ENCODE peak calls at places on chromosomes 2 and 18, in five cellular contexts. R, L, G, X and W are unnamed samples.

GRCh38 chr2:151691621-151692020 is 42.7 kb downstream of the NEB start:
- DNase-seq in R (no peak), L (no peak), G (no peak), X (no peak), W (no peak)

GRCh38 chr18:10322408-10322807 is 132.0 kb upstream of the APCDD1 start:
- DNase-seq in R (peak; percentile 21), L (no peak), G (peak; percentile 52), X (no peak), W (no peak)

GRCh38 chr2:221124542-221125235 is 447.4 kb downstream of the EPHA4 start:
- DNase-seq in R (no peak), L (no peak), G (peak; percentile 36), X (no peak), W (no peak)

GRCh38 chr2:127685410-127686110 is 10.2 kb upstream of the LIMS2 start:
- DNase-seq in R (no peak), L (no peak), G (no peak), X (no peak), W (no peak)

GRCh38 chr2:110099471-110100225 is 16.0 kb downstream of the MALL start:
- DNase-seq in R (no peak), L (no peak), G (no peak), X (no peak), W (no peak)

GRCh38 chr2:161165811-161166210 is 5.6 kb downstream of the TANK start:
- DNase-seq in R (peak; percentile 11), L (no peak), G (no peak), X (no peak), W (no peak)

GRCh38 chr2:119426801-119427395 is 4.8 kb upstream of the TMEM37 start:
- DNase-seq in R (no peak), L (no peak), G (no peak), X (peak; percentile 72), W (no peak)

GRCh38 chr2:47065771-47066380 is 89.2 kb downstream of the STPG4 start:
- DNase-seq in R (peak; percentile 89), L (peak; percentile 94), G (peak; percentile 91), X (no peak), W (peak; percentile 97)

GRCh38 chr2:68734688-68735525 is at the start of gene ARHGAP25:
- DNase-seq in R (no peak), L (no peak), G (no peak), X (peak; percentile 40), W (no peak)

GRCh38 chr2:127516031-127516430 is 10.3 kb downstream of the IWS1 start:
- DNase-seq in R (peak; percentile 27), L (no peak), G (peak; percentile 98), X (peak; percentile 59), W (peak; percentile 12)

GRCh38 chr2:85774126-85774978 is 20.6 kb downstream of the ATOH8 start:
- DNase-seq in R (no peak), L (no peak), G (no peak), X (no peak), W (no peak)

GRCh38 chr2:38353402-38353801 is 23.7 kb downstream of the ATL2 start:
- DNase-seq in R (no peak), L (no peak), G (no peak), X (no peak), W (no peak)

DNA sequence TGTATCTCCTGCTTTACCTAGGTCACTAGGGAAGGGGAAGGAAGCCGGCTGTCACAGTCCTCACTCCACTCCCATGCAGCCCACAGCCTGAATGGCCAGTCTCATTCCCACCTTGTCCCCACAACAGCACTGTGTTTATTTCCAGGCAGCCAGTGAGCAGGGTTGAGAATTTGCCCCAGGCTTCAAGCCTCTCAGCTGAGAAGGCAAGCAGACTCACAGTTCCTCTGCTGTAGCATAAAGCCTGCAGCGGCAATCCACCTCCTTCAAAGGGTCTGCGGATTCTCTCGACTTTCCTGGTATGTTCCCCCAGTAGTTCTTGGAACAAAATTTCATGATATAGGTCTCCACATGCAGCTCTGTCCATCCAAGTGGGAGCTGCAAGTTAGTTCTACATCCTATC is 262.9 kb upstream of the GULP1 start:
- DNase-seq in R (no peak), L (no peak), G (no peak), X (no peak), W (no peak)
- TF ChIP-seq CTCF in R (no peak), L (no peak), G (no peak), X (no peak), W (no peak)

GRCh38 chr18:58194028-58194427 is 150.0 kb downstream of the NEDD4L start:
- DNase-seq in R (no peak), L (no peak), G (no peak), X (peak; percentile 56), W (no peak)

GRCh38 chr18:58186258-58186948 is 142.4 kb downstream of the NEDD4L start:
- DNase-seq in R (peak; percentile 91), L (peak; percentile 71), G (peak; percentile 95), X (peak; percentile 65), W (peak; percentile 90)

GRCh38 chr18:58190842-58191530 is 147.0 kb downstream of the NEDD4L start:
- DNase-seq in R (peak; percentile 26), L (no peak), G (no peak), X (no peak), W (no peak)

GRCh38 chr18:58192519-58192918 is 148.5 kb downstream of the NEDD4L start:
- DNase-seq in R (no peak), L (no peak), G (no peak), X (no peak), W (no peak)

DNA sequence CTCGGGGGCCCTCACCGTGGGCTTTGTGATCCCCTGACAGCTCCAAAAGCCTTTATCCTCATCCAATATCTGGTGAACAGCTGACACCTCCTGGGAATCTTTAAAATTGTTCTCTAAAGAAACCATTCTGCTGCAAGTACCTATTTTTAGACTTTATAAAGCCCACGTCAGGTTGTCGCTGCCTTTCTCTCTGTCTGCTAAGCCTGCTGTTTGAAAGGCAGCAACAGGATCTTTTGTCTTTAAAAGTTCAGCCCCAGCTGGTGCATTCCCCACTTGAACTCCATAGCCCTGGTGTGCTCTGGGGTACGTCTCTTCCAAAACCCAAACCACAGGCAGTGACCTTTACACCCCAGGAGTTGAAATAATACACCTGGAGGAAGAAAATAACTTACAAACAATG is 145.0 kb downstream of the NEDD4L start:
- DNase-seq in R (no peak), L (no peak), G (no peak), X (no peak), W (no peak)
- TF ChIP-seq CTCF in R (no peak), L (no peak), G (no peak), X (no peak), W (no peak)

DNA sequence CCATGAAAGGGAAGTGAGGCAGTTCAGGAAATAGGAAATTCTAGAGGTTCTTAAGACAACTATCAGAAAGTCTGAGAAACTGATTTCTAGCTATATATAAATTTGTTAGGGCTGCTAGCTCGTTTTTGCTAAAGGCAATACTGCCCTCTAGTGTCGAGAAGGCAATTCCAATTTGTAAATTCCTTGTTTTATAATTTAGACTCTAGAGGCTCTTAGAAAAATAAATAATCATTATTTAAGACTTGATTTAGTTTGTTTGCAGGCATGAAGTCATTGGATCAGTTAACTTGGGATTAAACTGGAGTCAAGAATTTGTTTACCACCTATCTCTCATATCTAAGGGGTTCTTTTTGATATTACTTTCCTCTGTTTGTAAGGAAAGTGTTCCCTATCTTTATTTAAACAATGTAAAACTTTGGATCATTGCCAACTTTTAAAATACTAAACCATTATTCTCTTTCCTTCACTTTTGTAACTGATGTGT is 66.2 kb downstream of the ACVR2A start:
- DNase-seq in R (peak; percentile 77), L (peak; percentile 43), G (peak; percentile 57), X (peak; percentile 47), W (peak; percentile 68)
- TF ChIP-seq CTCF in R (peak; percentile 84), L (peak; percentile 59), G (peak; percentile 69), X (peak; percentile 85), W (peak; percentile 94)

DNA sequence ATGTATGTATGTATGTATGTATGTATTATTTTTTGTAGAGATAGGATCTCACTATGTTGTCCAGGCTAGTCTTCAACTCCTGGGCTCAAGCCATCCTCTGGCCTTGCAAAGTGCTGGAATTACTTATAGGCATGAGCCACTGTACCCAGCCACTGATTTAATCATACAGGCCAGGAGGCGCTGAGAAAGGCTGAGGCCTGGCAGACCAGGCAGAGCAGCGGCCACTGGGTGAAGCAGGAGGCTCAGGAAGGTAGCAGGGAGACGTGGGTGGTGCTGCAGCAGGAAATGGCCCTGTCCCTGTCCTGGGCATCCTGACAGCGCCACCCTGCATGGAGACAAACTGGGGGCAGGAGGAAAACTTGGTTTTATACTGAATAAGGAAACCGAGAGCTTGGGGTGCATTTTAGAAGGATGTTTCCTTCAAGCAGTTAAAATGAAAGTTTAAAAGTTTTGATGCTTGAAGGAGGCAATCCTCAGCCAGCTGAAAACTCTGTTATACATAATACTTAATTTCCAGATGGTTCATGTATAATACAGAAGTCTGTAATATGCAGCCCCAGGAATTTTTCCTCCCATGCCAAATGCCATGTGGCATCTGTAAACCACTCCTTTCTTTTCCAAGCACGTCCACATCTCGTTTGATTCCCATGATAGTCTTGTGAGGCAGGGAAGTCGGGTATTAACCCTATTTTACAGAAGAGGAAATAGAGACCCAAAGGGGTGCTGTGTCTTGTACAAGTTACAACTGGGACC is 182.4 kb downstream of the CELF4 start:
- DNase-seq in R (no peak), L (no peak), G (no peak), X (no peak), W (peak; percentile 47)
- TF ChIP-seq CTCF in R (no peak), L (no peak), G (no peak), X (no peak), W (peak; percentile 46)

GRCh38 chr2:11611251-11611650 is 58.7 kb downstream of the NTSR2 start:
- DNase-seq in R (no peak), L (no peak), G (no peak), X (no peak), W (no peak)
- TF ChIP-seq CTCF in R (no peak), L (no peak), G (no peak), X (no peak), W (no peak)

GRCh38 chr2:28962505-28962904 is 18.6 kb upstream of the TOGARAM2 start:
- DNase-seq in R (no peak), L (no peak), G (no peak), X (no peak), W (no peak)
- TF ChIP-seq CTCF in R (no peak), L (no peak), G (no peak), X (no peak), W (no peak)

GRCh38 chr2:230413465-230413864 is 2.5 kb upstream of the SP100 start:
- DNase-seq in R (no peak), L (no peak), G (no peak), X (no peak), W (no peak)

GRCh38 chr2:230418341-230419016 is 2.5 kb downstream of the SP100 start:
- DNase-seq in R (peak; percentile 77), L (peak; percentile 57), G (peak; percentile 83), X (peak; percentile 41), W (peak; percentile 82)

GRCh38 chr2:230414302-230414701 is 1.7 kb upstream of the SP100 start:
- DNase-seq in R (no peak), L (no peak), G (no peak), X (no peak), W (no peak)

GRCh38 chr2:230417436-230417835 is 1.4 kb downstream of the SP100 start:
- DNase-seq in R (no peak), L (no peak), G (no peak), X (no peak), W (no peak)

GRCh38 chr2:230416061-230416721 is at the start of gene SP100:
- DNase-seq in R (peak; percentile 83), L (peak; percentile 76), G (peak; percentile 82), X (peak; percentile 88), W (peak; percentile 74)
- TF ChIP-seq CTCF in R (no peak), L (no peak), G (no peak), X (no peak), W (no peak)

GRCh38 chr2:60627412-60627811 is 74.0 kb upstream of the BCL11A start:
- DNase-seq in R (no peak), L (no peak), G (no peak), X (no peak), W (no peak)
- TF ChIP-seq CTCF in R (no peak), L (no peak), G (no peak), X (no peak), W (no peak)